ENCODE peak calls at places on chromosome 13, in seven cellular contexts. N is activated naive CD8-positive, alpha-beta T cell treated with anti-CD3 and anti-CD28 coated beads, Interleukin-2, amount 50 U/mL, for 24 hours; D is pons; S is activated T-cell treated with anti-CD3 and anti-CD28 coated beads, Interleukin-2, amount 50 U/mL, for 72 hours; K is HS-5; V is sigmoid colon; A is astrocyte of the hippocampus. R is an unnamed sample.

GRCh38 chr13:85590231-85590931 is 208.8 kb downstream of the SLITRK6 start:
- DNase-seq in N (no peak), D (no peak), S (no peak), K (no peak), V (no peak), A (peak), R (no peak)

GRCh38 chr13:39506559-39507390 is 96.2 kb downstream of the LHFPL6 start:
- DNase-seq in N (no peak), D (no peak), S (no peak), K (no peak), V (no peak), A (peak), R (no peak)

GRCh38 chr13:79318664-79319063 is 87.4 kb downstream of the RBM26 start:
- DNase-seq in N (no peak), D (no peak), S (no peak), K (no peak), V (no peak), A (no peak), R (no peak)

GRCh38 chr13:105773241-105773640 is 762.2 kb downstream of the EFNB2 start:
- DNase-seq in N (no peak), D (peak), S (no peak), K (no peak), V (no peak), A (no peak), R (no peak)

GRCh38 chr13:72545030-72545719 is 182.3 kb downstream of the MZT1 start:
- DNase-seq in N (no peak), D (no peak), S (no peak), K (no peak), V (no peak), A (no peak), R (no peak)

GRCh38 chr13:53197424-53197823 is 168.8 kb downstream of the OLFM4 start:
- DNase-seq in N (no peak), D (no peak), S (no peak), K (no peak), V (no peak), A (no peak), R (no peak)

GRCh38 chr13:112626124-112626523 is 38.2 kb upstream of the TUBGCP3 start:
- DNase-seq in N (no peak), D (no peak), S (no peak), K (no peak), V (no peak), A (no peak), R (peak)

GRCh38 chr13:27012482-27013197 is 159.0 kb downstream of the USP12 start:
- DNase-seq in N (no peak), D (no peak), S (no peak), K (peak), V (no peak), A (peak), R (no peak)

GRCh38 chr13:29505511-29505910 is 90.0 kb downstream of the SLC7A1 start:
- DNase-seq in N (no peak), D (no peak), S (no peak), K (no peak), V (no peak), A (no peak), R (no peak)

GRCh38 chr13:19283836-19284235 is 102.2 kb upstream of the TUBA3C start:
- DNase-seq in N (no peak), D (no peak), S (no peak), K (no peak), V (no peak), A (no peak), R (no peak)

GRCh38 chr13:33870046-33870668 is 52.2 kb downstream of the RFC3 start:
- DNase-seq in N (no peak), D (peak), S (no peak), K (no peak), V (no peak), A (no peak), R (no peak)

GRCh38 chr13:26037302-26037701 is 14.5 kb downstream of the SHISA2 start:
- DNase-seq in N (peak), D (peak), S (peak), K (no peak), V (no peak), A (no peak), R (no peak)

GRCh38 chr13:65532231-65532630 is 1697.9 kb downstream of the PCDH9 start:
- DNase-seq in N (no peak), D (peak), S (no peak), K (no peak), V (no peak), A (no peak), R (no peak)